ENCODE peak calls at places on chromosomes 2 and 18, in four cellular contexts. One of them, this sample, is unnamed.

GRCh38 chr18:12990662-12990976 is 543 bp upstream of the CEP192 start:
- DNase-seq in H1: no peak
- DNase-seq in mesendoderm: peak; percentile 86
- DNase-seq in H9: no peak
- DNase-seq in this sample: no peak

GRCh38 chr2:188529710-188530109 is 238.0 kb downstream of the GULP1 start:
- DNase-seq in H1: no peak
- DNase-seq in mesendoderm: no peak
- DNase-seq in H9: no peak
- DNase-seq in this sample: peak; percentile 27

GRCh38 chr2:200705305-200705985 is 106.3 kb upstream of the BZW1 start:
- DNase-seq in H1: peak; percentile 56
- DNase-seq in mesendoderm: peak; percentile 80
- DNase-seq in H9: peak; percentile 80
- DNase-seq in this sample: peak; percentile 22

GRCh38 chr2:231383701-231384435 is 11.6 kb upstream of the B3GNT7 start:
- DNase-seq in H1: no peak
- DNase-seq in mesendoderm: no peak
- DNase-seq in H9: no peak
- DNase-seq in this sample: no peak

GRCh38 chr2:154771664-154772284 is 73.3 kb downstream of the KCNJ3 start:
- DNase-seq in H1: no peak
- DNase-seq in mesendoderm: no peak
- DNase-seq in H9: no peak
- DNase-seq in this sample: no peak

GRCh38 chr2:15048000-15048399 is 415.5 kb downstream of the LRATD1 start:
- DNase-seq in H1: no peak
- DNase-seq in mesendoderm: peak; percentile 14
- DNase-seq in H9: no peak
- DNase-seq in this sample: no peak

GRCh38 chr2:57855207-57855606 is 191.4 kb upstream of the VRK2 start:
- DNase-seq in H1: no peak
- DNase-seq in mesendoderm: no peak
- DNase-seq in H9: no peak
- DNase-seq in this sample: no peak

GRCh38 chr2:30310411-30310810 is 79.1 kb downstream of the LBH start:
- DNase-seq in H1: no peak
- DNase-seq in mesendoderm: no peak
- DNase-seq in H9: no peak
- DNase-seq in this sample: no peak

GRCh38 chr18:6660334-6660733 is 69.2 kb upstream of the ARHGAP28 start:
- DNase-seq in H1: no peak
- DNase-seq in mesendoderm: no peak
- DNase-seq in H9: no peak
- DNase-seq in this sample: peak; percentile 32

GRCh38 chr2:25460261-25460905 is 118.7 kb upstream of the DNMT3A start:
- DNase-seq in H1: no peak
- DNase-seq in mesendoderm: no peak
- DNase-seq in H9: no peak
- DNase-seq in this sample: no peak

GRCh38 chr2:175234650-175235049 is 53.1 kb upstream of the ATP5MC3 start:
- DNase-seq in H1: no peak
- DNase-seq in mesendoderm: no peak
- DNase-seq in H9: no peak
- DNase-seq in this sample: no peak

GRCh38 chr2:86281066-86281700 is 56.2 kb downstream of the REEP1 start:
- DNase-seq in H1: peak; percentile 4
- DNase-seq in mesendoderm: no peak
- DNase-seq in H9: no peak
- DNase-seq in this sample: no peak

GRCh38 chr2:70188460-70188859 is 2.4 kb downstream of the C2orf42 start:
- DNase-seq in H1: no peak
- DNase-seq in mesendoderm: no peak
- DNase-seq in H9: no peak
- DNase-seq in this sample: no peak

GRCh38 chr2:68043719-68044498 is 18.9 kb downstream of the C1D start:
- DNase-seq in H1: no peak
- DNase-seq in mesendoderm: no peak
- DNase-seq in H9: no peak
- DNase-seq in this sample: peak; percentile 87

GRCh38 chr2:45763256-45763655 is 111.8 kb downstream of the PRKCE start:
- DNase-seq in H1: no peak
- DNase-seq in mesendoderm: no peak
- DNase-seq in H9: no peak
- DNase-seq in this sample: peak; percentile 76

GRCh38 chr2:71608441-71608840 is 155.1 kb downstream of the DYSF start:
- DNase-seq in H1: peak; percentile 41
- DNase-seq in mesendoderm: no peak
- DNase-seq in H9: peak; percentile 20
- DNase-seq in this sample: no peak

GRCh38 chr2:46674451-46674850 is 195.1 kb downstream of the TMEM247 start:
- DNase-seq in H1: no peak
- DNase-seq in mesendoderm: no peak
- DNase-seq in H9: no peak
- DNase-seq in this sample: peak; percentile 53

GRCh38 chr18:22563098-22563707 is 145.5 kb upstream of the CTAGE1 start:
- DNase-seq in H1: no peak
- DNase-seq in mesendoderm: peak; percentile 80
- DNase-seq in H9: no peak
- DNase-seq in this sample: peak; percentile 95

GRCh38 chr2:192559541-192560126 is 364.9 kb upstream of the TMEFF2 start:
- DNase-seq in H1: no peak
- DNase-seq in mesendoderm: peak; percentile 74
- DNase-seq in H9: no peak
- DNase-seq in this sample: no peak

GRCh38 chr2:146312899-146313298 is 1531.9 kb upstream of the ACVR2A start:
- DNase-seq in H1: no peak
- DNase-seq in mesendoderm: peak; percentile 5
- DNase-seq in H9: no peak
- DNase-seq in this sample: peak; percentile 48

GRCh38 chr18:28357785-28358401 is 181.0 kb upstream of the CDH2 start:
- DNase-seq in H1: no peak
- DNase-seq in mesendoderm: peak; percentile 72
- DNase-seq in H9: peak; percentile 69
- DNase-seq in this sample: no peak

DNA sequence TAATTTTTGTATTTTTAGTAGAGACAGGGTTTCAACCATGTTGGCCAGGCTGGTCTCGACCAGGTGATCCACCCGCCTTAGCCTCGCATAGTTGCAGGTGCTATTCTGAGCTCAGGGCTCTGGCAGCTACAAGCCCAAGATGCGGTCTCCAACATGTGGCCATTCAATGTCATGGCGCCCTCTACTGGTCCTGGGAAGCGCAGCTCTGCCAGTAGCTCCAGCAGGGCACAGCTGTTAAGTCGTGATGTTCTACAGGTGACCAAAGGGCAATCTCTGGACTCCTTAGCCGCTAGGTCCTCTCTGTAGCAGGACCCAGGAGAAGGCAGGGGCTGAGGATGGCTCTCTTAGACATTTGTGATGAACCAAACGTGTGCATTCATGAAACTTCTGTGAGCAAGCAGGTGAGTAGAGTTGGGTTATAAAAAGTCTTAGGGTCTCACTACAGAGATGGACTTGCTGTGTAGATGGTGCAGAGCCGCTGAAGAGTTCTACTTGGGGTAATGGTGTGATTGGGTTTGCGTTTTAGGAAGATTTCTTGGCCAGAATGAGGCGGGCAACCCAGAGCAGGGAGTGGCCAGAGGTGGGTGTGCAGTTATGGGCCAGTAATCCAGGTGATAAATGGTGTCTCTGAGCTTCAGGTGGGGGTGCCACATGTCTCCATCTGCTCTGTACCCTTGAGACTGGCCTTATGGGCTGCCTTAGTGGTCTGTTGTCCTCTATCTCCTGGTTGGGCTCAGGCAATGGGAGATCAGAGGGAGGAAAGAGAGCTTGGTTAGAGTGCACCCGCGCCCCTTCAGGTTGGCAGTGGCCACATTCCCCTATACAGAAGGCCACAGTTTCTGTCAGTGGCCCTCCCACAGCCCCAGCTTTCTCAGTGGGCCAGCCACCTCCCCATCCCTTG is 31.0 kb downstream of the IL37 start:
- DNase-seq in H1: peak; percentile 88
- DNase-seq in mesendoderm: peak; percentile 87
- DNase-seq in H9: peak; percentile 91
- DNase-seq in this sample: peak; percentile 76
- H3K4me1 ChIP-seq in H1: no peaks in the 10 kb centered on the region
- H3K4me1 ChIP-seq in mesendoderm: no peaks in the 10 kb centered on the region
- H3K4me1 ChIP-seq in H9: no peaks in the 10 kb centered on the region
- H3K4me1 ChIP-seq in this sample: no peaks in the 10 kb centered on the region

GRCh38 chr2:28394997-28395333 is 2.3 kb downstream of the FOSL2 start:
- DNase-seq in H1: no peak
- DNase-seq in mesendoderm: no peak
- DNase-seq in H9: no peak
- DNase-seq in this sample: no peak
- H3K56ac ChIP-seq in H1: no peak overlapping the region
- H3K56ac ChIP-seq in mesendoderm: no peak overlapping the region
- H3K56ac ChIP-seq in H9: no peak overlapping the region
- H3K56ac ChIP-seq in this sample: peak overlapping the region; percentile 96

DNA sequence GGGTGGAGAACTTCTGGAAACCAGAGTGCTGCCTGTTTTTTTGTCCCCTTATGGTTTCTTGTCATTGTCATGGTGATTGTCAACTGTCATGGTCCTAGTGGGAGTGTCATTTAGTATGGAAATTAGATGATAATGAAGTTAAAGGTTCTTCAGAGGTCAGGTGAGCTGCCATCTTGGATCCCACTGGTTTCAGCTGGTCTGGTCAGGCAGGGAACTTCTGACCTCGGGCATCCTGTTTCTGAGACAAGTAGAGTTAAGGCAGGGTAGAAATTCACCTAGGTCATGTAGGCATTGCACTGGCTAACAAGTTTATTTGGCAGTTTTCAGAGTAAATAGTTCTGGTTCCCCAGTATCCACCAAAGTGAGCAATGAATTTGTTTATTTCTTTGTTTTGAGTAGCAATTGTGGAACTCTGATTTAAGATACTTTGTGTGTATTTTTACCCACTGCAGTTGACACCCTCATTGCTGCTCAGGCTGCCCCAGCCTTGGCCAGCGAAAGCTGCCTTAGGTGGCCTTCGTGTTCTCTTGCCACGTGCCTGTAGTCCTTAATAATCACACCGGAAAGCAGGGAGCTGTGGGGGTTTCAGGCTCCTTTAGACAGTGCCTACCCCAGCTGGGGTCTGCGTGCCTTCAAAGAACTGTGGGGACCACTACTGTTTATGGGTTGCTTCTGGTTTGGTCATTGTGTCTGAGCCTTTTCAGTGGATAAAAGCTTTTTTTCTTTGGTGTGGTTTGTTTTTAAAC is 48.7 kb downstream of the NCK2 start:
- DNase-seq in H1: no peak
- DNase-seq in mesendoderm: no peak
- DNase-seq in H9: no peak
- DNase-seq in this sample: no peak
- H3K4me1 ChIP-seq in H1: peaks cover 13% of the 10 kb centered on the region
- H3K4me1 ChIP-seq in mesendoderm: peaks cover 8% of the 10 kb centered on the region
- H3K4me1 ChIP-seq in H9: peaks cover 7% of the 10 kb centered on the region
- H3K4me1 ChIP-seq in this sample: peaks cover 27% of the 10 kb centered on the region

GRCh38 chr2:43460611-43461396 is 135.0 kb downstream of the THADA start:
- DNase-seq in H1: no peak
- DNase-seq in mesendoderm: no peak
- DNase-seq in H9: no peak
- DNase-seq in this sample: no peak

GRCh38 chr2:43461461-43462073 is 134.3 kb downstream of the THADA start:
- DNase-seq in H1: no peak
- DNase-seq in mesendoderm: no peak
- DNase-seq in H9: no peak
- DNase-seq in this sample: no peak

GRCh38 chr2:43460141-43460540 is 135.7 kb downstream of the THADA start:
- DNase-seq in H1: no peak
- DNase-seq in mesendoderm: no peak
- DNase-seq in H9: no peak
- DNase-seq in this sample: no peak

GRCh38 chr2:43458002-43458628 is 137.7 kb downstream of the THADA start:
- DNase-seq in H1: no peak
- DNase-seq in mesendoderm: no peak
- DNase-seq in H9: no peak
- DNase-seq in this sample: peak; percentile 87

GRCh38 chr2:43459455-43459854 is 136.4 kb downstream of the THADA start:
- DNase-seq in H1: no peak
- DNase-seq in mesendoderm: no peak
- DNase-seq in H9: no peak
- DNase-seq in this sample: peak; percentile 74
- H3K56ac ChIP-seq in H1: no peak overlapping the region
- H3K56ac ChIP-seq in mesendoderm: no peak overlapping the region
- H3K56ac ChIP-seq in H9: no peak overlapping the region
- H3K56ac ChIP-seq in this sample: no peak overlapping the region

GRCh38 chr2:74966893-74967292 is 8.4 kb downstream of the POLE4 start:
- DNase-seq in H1: no peak
- DNase-seq in mesendoderm: no peak
- DNase-seq in H9: no peak
- DNase-seq in this sample: no peak
- H3K4me1 ChIP-seq in H1: no peaks in the 10 kb centered on the region
- H3K4me1 ChIP-seq in mesendoderm: no peaks in the 10 kb centered on the region
- H3K4me1 ChIP-seq in H9: no peaks in the 10 kb centered on the region
- H3K4me1 ChIP-seq in this sample: no peaks in the 10 kb centered on the region

DNA sequence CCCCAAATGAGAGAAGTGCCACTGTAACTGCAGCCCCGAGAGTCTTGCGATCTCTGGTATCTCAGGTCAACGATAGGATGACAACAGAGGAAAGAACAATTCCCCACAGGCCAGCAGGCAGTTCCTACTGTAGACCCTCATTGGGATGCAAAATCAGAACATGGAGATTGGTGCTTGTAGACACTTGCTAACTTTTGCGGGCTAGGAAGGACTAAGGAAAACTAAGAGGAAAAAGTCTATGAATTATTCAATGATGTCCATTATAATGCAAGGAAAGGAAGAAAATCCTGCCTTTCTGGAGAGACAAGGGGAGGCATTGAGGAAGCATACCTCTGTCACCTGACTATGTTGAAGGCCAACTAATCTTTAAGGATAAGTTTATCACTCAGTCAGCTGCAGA is 51.9 kb upstream of the CWC22 start:
- DNase-seq in H1: no peak
- DNase-seq in mesendoderm: no peak
- DNase-seq in H9: no peak
- DNase-seq in this sample: no peak
- H3K56ac ChIP-seq in H1: no peak overlapping the region
- H3K56ac ChIP-seq in mesendoderm: no peak overlapping the region
- H3K56ac ChIP-seq in H9: no peak overlapping the region
- H3K56ac ChIP-seq in this sample: no peak overlapping the region